ENCODE peak calls at places on chromosome 12, in six cellular contexts. B is RPMI8226; F is NCI-H524; D is NCI-H1105; C is CD4-positive, alpha-beta memory T cell; E is AML-193. V is an unnamed sample.

GRCh38 chr12:118375348-118375747 is 1.0 kb upstream of the SUDS3 start:
- DNase-seq in C (no peak), F (no peak), E (no peak), B (no peak), D (no peak), V (no peak)

GRCh38 chr12:8993827-8994226 is 4.5 kb downstream of the KLRG1 start:
- DNase-seq in F (no peak), D (no peak), B (no peak), C (no peak), E (no peak), V (no peak)

GRCh38 chr12:6821674-6822433 is at the start of gene GPR162:
- DNase-seq in B (peak), C (no peak), E (peak), D (peak), F (peak), V (no peak)

GRCh38 chr12:117790948-117791347 is 177.8 kb downstream of the KSR2 start:
- DNase-seq in E (no peak), C (no peak), B (no peak), F (no peak), D (no peak), V (no peak)

GRCh38 chr12:5746496-5746895 is 198.6 kb downstream of the ANO2 start:
- DNase-seq in B (no peak), D (no peak), E (no peak), C (no peak), F (no peak), V (no peak)

GRCh38 chr12:104662908-104663307 is 206.2 kb downstream of the CHST11 start:
- DNase-seq in D (no peak), C (no peak), E (no peak), B (no peak), F (no peak), V (no peak)

GRCh38 chr12:26818201-26818600 is 14.8 kb downstream of the ITPR2 start:
- DNase-seq in F (no peak), E (no peak), D (no peak), C (no peak), B (no peak), V (no peak)

GRCh38 chr12:41795910-41796309 is 348.8 kb downstream of the GXYLT1 start:
- DNase-seq in F (no peak), C (no peak), D (no peak), E (no peak), B (no peak), V (no peak)

GRCh38 chr12:91098942-91099341 is 12.4 kb downstream of the LUM start:
- DNase-seq in F (no peak), D (no peak), E (no peak), C (no peak), B (no peak), V (peak)

GRCh38 chr12:108637222-108637621 is 3.5 kb upstream of the SELPLG start:
- DNase-seq in F (no peak), D (no peak), B (peak), E (no peak), C (no peak), V (no peak)

GRCh38 chr12:110312581-110313360 is 31.7 kb downstream of the ATP2A2 start:
- DNase-seq in D (no peak), E (no peak), F (no peak), B (no peak), C (no peak), V (no peak)

GRCh38 chr12:87323369-87323768 is 705.8 kb downstream of the C12orf50 start:
- DNase-seq in F (no peak), E (no peak), B (no peak), C (no peak), D (no peak), V (no peak)

GRCh38 chr12:55743967-55744931 is 1.3 kb downstream of the GDF11 start:
- DNase-seq in E (no peak), D (no peak), B (peak), C (no peak), F (peak), V (no peak)

GRCh38 chr12:27969011-27969900 is 3.3 kb downstream of the PTHLH start:
- DNase-seq in B (no peak), F (peak), D (peak), C (no peak), E (no peak), V (no peak)

GRCh38 chr12:4449862-4450222 is 4.2 kb upstream of the FGF6 start:
- DNase-seq in C (no peak), D (peak), E (no peak), F (no peak), B (peak), V (no peak)

GRCh38 chr12:66288121-66288520 is 14.2 kb upstream of the HELB start:
- DNase-seq in D (no peak), F (no peak), B (no peak), E (no peak), C (peak), V (no peak)

GRCh38 chr12:50574621-50575348 is 70.0 kb downstream of the DIP2B start:
- DNase-seq in D (no peak), C (no peak), B (no peak), F (no peak), E (no peak), V (no peak)

GRCh38 chr12:121314441-121314840 is 17.9 kb upstream of the CAMKK2 start:
- DNase-seq in E (peak), B (no peak), F (no peak), C (no peak), D (no peak), V (no peak)

GRCh38 chr12:62646566-62646965 is 179.9 kb downstream of the MON2 start:
- DNase-seq in D (no peak), F (no peak), E (no peak), B (no peak), C (no peak), V (no peak)

GRCh38 chr12:5000658-5001390 is 42.9 kb upstream of the KCNA5 start:
- DNase-seq in E (no peak), F (no peak), C (no peak), D (no peak), B (no peak), V (no peak)

GRCh38 chr12:46982629-46983392 is 96.6 kb upstream of the PCED1B start:
- DNase-seq in C (no peak), B (no peak), D (no peak), F (no peak), E (no peak), V (no peak)

GRCh38 chr12:93982847-93983315 is 165.5 kb upstream of the PLXNC1 start:
- DNase-seq in F (no peak), E (no peak), B (no peak), C (no peak), D (peak), V (no peak)

GRCh38 chr12:27705263-27705662 is 5.4 kb upstream of the MRPS35 start:
- DNase-seq in F (no peak), D (no peak), E (no peak), B (peak), C (no peak), V (no peak)

GRCh38 chr12:94149781-94150482 is 1.6 kb downstream of the PLXNC1 start:
- DNase-seq in C (no peak), D (no peak), B (peak), F (no peak), E (no peak), V (peak)